ENCODE peak calls at places on chromosome X, in ten cellular contexts. One of them, this sample, is unnamed.

GRCh38 chrX:76987381-76987780 is 459.8 kb upstream of the FGF16 start:
- DNase-seq in mucosa of descending colon: no peak
- DNase-seq in RWPE2: no peak
- DNase-seq in left lung: no peak
- DNase-seq in A549: no peak
- DNase-seq in cardiac muscle cell: no peak
- DNase-seq in AG04450: no peak
- DNase-seq in foreskin fibroblast: no peak
- DNase-seq in left ventricle myocardium inferior: no peak
- DNase-seq in GM06990: no peak
- DNase-seq in this sample: no peak

GRCh38 chrX:79081895-79082512 is 62.5 kb upstream of the GPR174 start:
- DNase-seq in left lung: no peak
- DNase-seq in left ventricle myocardium inferior: no peak
- DNase-seq in cardiac muscle cell: peak
- DNase-seq in GM06990: peak
- DNase-seq in RWPE2: no peak
- DNase-seq in AG04450: no peak
- DNase-seq in mucosa of descending colon: no peak
- DNase-seq in A549: peak
- DNase-seq in foreskin fibroblast: no peak
- DNase-seq in this sample: no peak

GRCh38 chrX:102599950-102600579 is 750 bp downstream of the ARMCX5 start:
- DNase-seq in cardiac muscle cell: peak
- DNase-seq in mucosa of descending colon: no peak
- DNase-seq in left ventricle myocardium inferior: no peak
- DNase-seq in A549: peak
- DNase-seq in RWPE2: no peak
- DNase-seq in left lung: no peak
- DNase-seq in GM06990: no peak
- DNase-seq in AG04450: no peak
- DNase-seq in foreskin fibroblast: peak
- DNase-seq in this sample: no peak

GRCh38 chrX:155864655-155865054 is 16.5 kb upstream of the VAMP7 start:
- DNase-seq in left ventricle myocardium inferior: no peak
- DNase-seq in left lung: no peak
- DNase-seq in AG04450: no peak
- DNase-seq in RWPE2: no peak
- DNase-seq in A549: peak
- DNase-seq in foreskin fibroblast: no peak
- DNase-seq in cardiac muscle cell: peak
- DNase-seq in mucosa of descending colon: no peak
- DNase-seq in GM06990: no peak
- DNase-seq in this sample: no peak

GRCh38 chrX:103774070-103774642 is 2.5 kb upstream of the PLP1 start:
- DNase-seq in mucosa of descending colon: no peak
- DNase-seq in A549: peak
- DNase-seq in cardiac muscle cell: peak
- DNase-seq in foreskin fibroblast: peak
- DNase-seq in left ventricle myocardium inferior: no peak
- DNase-seq in left lung: no peak
- DNase-seq in RWPE2: no peak
- DNase-seq in AG04450: no peak
- DNase-seq in GM06990: no peak
- DNase-seq in this sample: no peak

GRCh38 chrX:47283015-47283771 is 50.4 kb downstream of the USP11 start:
- DNase-seq in left lung: no peak
- DNase-seq in RWPE2: no peak
- DNase-seq in mucosa of descending colon: no peak
- DNase-seq in foreskin fibroblast: peak
- DNase-seq in GM06990: no peak
- DNase-seq in cardiac muscle cell: peak
- DNase-seq in A549: no peak
- DNase-seq in left ventricle myocardium inferior: no peak
- DNase-seq in AG04450: no peak
- DNase-seq in this sample: peak

GRCh38 chrX:41526925-41527324 is 79.8 kb downstream of the NYX start:
- DNase-seq in foreskin fibroblast: peak
- DNase-seq in cardiac muscle cell: no peak
- DNase-seq in A549: peak
- DNase-seq in mucosa of descending colon: no peak
- DNase-seq in RWPE2: no peak
- DNase-seq in left ventricle myocardium inferior: no peak
- DNase-seq in AG04450: no peak
- DNase-seq in left lung: no peak
- DNase-seq in GM06990: no peak
- DNase-seq in this sample: peak

GRCh38 chrX:2848806-2849420 is 20.2 kb downstream of the GYG2 start:
- DNase-seq in left lung: no peak
- DNase-seq in RWPE2: no peak
- DNase-seq in A549: peak
- DNase-seq in cardiac muscle cell: peak
- DNase-seq in GM06990: no peak
- DNase-seq in left ventricle myocardium inferior: no peak
- DNase-seq in AG04450: no peak
- DNase-seq in foreskin fibroblast: peak
- DNase-seq in mucosa of descending colon: no peak
- DNase-seq in this sample: no peak

GRCh38 chrX:39755152-39756032 is 342.4 kb downstream of the BCOR start:
- DNase-seq in A549: peak
- DNase-seq in AG04450: peak
- DNase-seq in cardiac muscle cell: peak
- DNase-seq in RWPE2: peak
- DNase-seq in mucosa of descending colon: peak
- DNase-seq in foreskin fibroblast: peak
- DNase-seq in left lung: peak
- DNase-seq in GM06990: no peak
- DNase-seq in left ventricle myocardium inferior: peak
- DNase-seq in this sample: peak

GRCh38 chrX:57528670-57529255 is 63.0 kb upstream of the ZXDB start:
- DNase-seq in GM06990: no peak
- DNase-seq in cardiac muscle cell: no peak
- DNase-seq in mucosa of descending colon: no peak
- DNase-seq in AG04450: no peak
- DNase-seq in RWPE2: no peak
- DNase-seq in left lung: no peak
- DNase-seq in left ventricle myocardium inferior: no peak
- DNase-seq in foreskin fibroblast: no peak
- DNase-seq in A549: peak
- DNase-seq in this sample: no peak

GRCh38 chrX:19560611-19561010 is 45.3 kb upstream of the MAP3K15 start:
- DNase-seq in cardiac muscle cell: no peak
- DNase-seq in mucosa of descending colon: no peak
- DNase-seq in left ventricle myocardium inferior: no peak
- DNase-seq in GM06990: no peak
- DNase-seq in foreskin fibroblast: no peak
- DNase-seq in RWPE2: no peak
- DNase-seq in AG04450: no peak
- DNase-seq in A549: no peak
- DNase-seq in left lung: no peak
- DNase-seq in this sample: no peak

GRCh38 chrX:16451331-16451730 is 198.6 kb upstream of the S100G start:
- DNase-seq in RWPE2: no peak
- DNase-seq in cardiac muscle cell: no peak
- DNase-seq in left ventricle myocardium inferior: no peak
- DNase-seq in left lung: no peak
- DNase-seq in AG04450: no peak
- DNase-seq in GM06990: no peak
- DNase-seq in mucosa of descending colon: no peak
- DNase-seq in foreskin fibroblast: no peak
- DNase-seq in A549: no peak
- DNase-seq in this sample: no peak

GRCh38 chrX:10483191-10483808 is 137.1 kb downstream of the MID1 start:
- DNase-seq in cardiac muscle cell: peak
- DNase-seq in RWPE2: no peak
- DNase-seq in mucosa of descending colon: no peak
- DNase-seq in A549: no peak
- DNase-seq in left ventricle myocardium inferior: peak
- DNase-seq in foreskin fibroblast: no peak
- DNase-seq in left lung: no peak
- DNase-seq in AG04450: no peak
- DNase-seq in GM06990: no peak
- DNase-seq in this sample: no peak

GRCh38 chrX:54808109-54808604 is 612 bp downstream of the MAGED2 start:
- DNase-seq in A549: peak
- DNase-seq in mucosa of descending colon: peak
- DNase-seq in left lung: peak
- DNase-seq in left ventricle myocardium inferior: peak
- DNase-seq in GM06990: no peak
- DNase-seq in AG04450: peak
- DNase-seq in cardiac muscle cell: peak
- DNase-seq in RWPE2: no peak
- DNase-seq in foreskin fibroblast: no peak
- DNase-seq in this sample: peak

GRCh38 chrX:84046403-84046984 is 141.5 kb downstream of the RPS6KA6 start:
- DNase-seq in cardiac muscle cell: peak
- DNase-seq in RWPE2: no peak
- DNase-seq in A549: peak
- DNase-seq in mucosa of descending colon: no peak
- DNase-seq in AG04450: no peak
- DNase-seq in foreskin fibroblast: peak
- DNase-seq in left ventricle myocardium inferior: no peak
- DNase-seq in GM06990: peak
- DNase-seq in left lung: no peak
- DNase-seq in this sample: peak

DNA sequence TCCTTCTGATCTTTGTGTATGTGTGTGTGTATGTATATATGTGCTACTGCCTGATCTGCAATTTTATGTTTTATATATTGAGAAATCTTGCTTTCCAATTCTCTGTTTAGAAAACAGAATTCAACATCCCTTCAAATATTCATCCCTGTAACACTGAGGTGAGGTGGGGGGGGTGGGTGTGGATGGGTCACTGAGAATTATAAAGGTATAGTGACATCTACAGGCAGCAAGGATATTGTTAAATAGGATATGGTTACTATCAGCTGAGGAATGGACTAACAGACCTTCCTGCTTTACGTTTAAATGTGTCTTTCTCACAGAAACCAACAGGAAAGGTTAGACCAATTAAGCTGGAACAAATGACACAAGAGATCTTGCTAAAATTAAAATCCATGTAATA is 19.0 kb upstream of the MAGEB2 start:
- DNase-seq in AG04450: no peak
- DNase-seq in RWPE2: no peak
- DNase-seq in foreskin fibroblast: no peak
- DNase-seq in left lung: no peak
- DNase-seq in GM06990: no peak
- DNase-seq in mucosa of descending colon: no peak
- DNase-seq in A549: peak
- DNase-seq in left ventricle myocardium inferior: no peak
- DNase-seq in cardiac muscle cell: peak
- DNase-seq in this sample: no peak
- TF ChIP-seq CTCF in AG04450: no peak
- TF ChIP-seq CTCF in RWPE2: peak
- TF ChIP-seq CTCF in foreskin fibroblast: no peak
- TF ChIP-seq CTCF in left lung: no peak
- TF ChIP-seq CTCF in GM06990: peak
- TF ChIP-seq CTCF in mucosa of descending colon: no peak
- TF ChIP-seq CTCF in A549: peak
- TF ChIP-seq CTCF in left ventricle myocardium inferior: no peak
- TF ChIP-seq CTCF in cardiac muscle cell: no peak
- TF ChIP-seq CTCF in this sample: no peak

DNA sequence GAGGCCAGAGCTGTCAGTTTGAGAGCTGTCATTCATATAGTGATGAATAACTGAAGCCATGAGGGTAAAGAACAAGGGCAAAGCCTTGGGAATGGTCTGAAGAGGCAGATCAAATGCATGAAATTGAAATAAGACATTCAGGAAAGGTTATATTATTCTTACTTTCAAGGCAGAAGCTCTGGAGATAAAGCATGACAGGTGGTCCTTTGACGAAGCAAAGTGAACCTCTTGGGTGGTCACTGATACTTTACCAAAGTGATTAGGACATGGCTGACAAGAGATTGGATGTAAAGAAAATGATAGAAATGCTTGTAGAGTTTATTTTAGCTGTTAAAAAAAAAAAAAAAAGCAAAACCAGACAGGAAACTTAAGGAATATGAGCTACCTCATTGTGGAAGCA is 634.0 kb upstream of the FTHL17 start:
- DNase-seq in RWPE2: no peak
- DNase-seq in left ventricle myocardium inferior: no peak
- DNase-seq in mucosa of descending colon: no peak
- DNase-seq in foreskin fibroblast: no peak
- DNase-seq in cardiac muscle cell: no peak
- DNase-seq in AG04450: no peak
- DNase-seq in A549: no peak
- DNase-seq in GM06990: no peak
- DNase-seq in left lung: no peak
- DNase-seq in this sample: no peak
- H3K4me3 ChIP-seq in RWPE2: no peak
- H3K4me3 ChIP-seq in left ventricle myocardium inferior: no peak
- H3K4me3 ChIP-seq in mucosa of descending colon: no peak
- H3K4me3 ChIP-seq in foreskin fibroblast: no peak
- H3K4me3 ChIP-seq in cardiac muscle cell: no peak
- H3K4me3 ChIP-seq in AG04450: no peak
- H3K4me3 ChIP-seq in A549: no peak
- H3K4me3 ChIP-seq in GM06990: no peak
- H3K4me3 ChIP-seq in left lung: no peak
- H3K4me3 ChIP-seq in this sample: no peak

DNA sequence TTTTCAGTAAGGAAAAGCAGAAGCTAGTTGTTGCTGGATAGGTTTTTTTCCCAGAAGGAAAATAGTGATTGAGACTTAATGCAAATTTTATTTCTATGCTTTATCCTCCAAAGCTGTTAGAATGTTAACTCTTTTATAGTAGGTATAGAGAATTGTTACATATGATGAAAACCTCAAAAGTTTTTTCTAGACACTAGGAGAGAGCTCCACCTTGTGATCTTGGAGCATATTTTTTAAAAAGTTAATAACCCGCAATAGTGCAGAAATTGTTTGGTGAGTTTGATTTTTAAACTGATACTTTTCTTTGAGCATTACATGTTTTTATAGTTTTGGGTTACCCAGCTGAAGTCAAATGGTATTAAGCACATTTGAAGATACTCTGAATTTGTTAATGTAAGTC is 56.5 kb downstream of the STAG2 start:
- DNase-seq in left lung: no peak
- DNase-seq in foreskin fibroblast: no peak
- DNase-seq in cardiac muscle cell: no peak
- DNase-seq in RWPE2: no peak
- DNase-seq in GM06990: no peak
- DNase-seq in mucosa of descending colon: no peak
- DNase-seq in left ventricle myocardium inferior: no peak
- DNase-seq in A549: no peak
- DNase-seq in AG04450: no peak
- DNase-seq in this sample: no peak
- TF ChIP-seq CTCF in left lung: no peak
- TF ChIP-seq CTCF in foreskin fibroblast: no peak
- TF ChIP-seq CTCF in cardiac muscle cell: peak
- TF ChIP-seq CTCF in RWPE2: no peak
- TF ChIP-seq CTCF in GM06990: no peak
- TF ChIP-seq CTCF in mucosa of descending colon: no peak
- TF ChIP-seq CTCF in left ventricle myocardium inferior: peak
- TF ChIP-seq CTCF in A549: peak
- TF ChIP-seq CTCF in AG04450: peak
- TF ChIP-seq CTCF in this sample: no peak

DNA sequence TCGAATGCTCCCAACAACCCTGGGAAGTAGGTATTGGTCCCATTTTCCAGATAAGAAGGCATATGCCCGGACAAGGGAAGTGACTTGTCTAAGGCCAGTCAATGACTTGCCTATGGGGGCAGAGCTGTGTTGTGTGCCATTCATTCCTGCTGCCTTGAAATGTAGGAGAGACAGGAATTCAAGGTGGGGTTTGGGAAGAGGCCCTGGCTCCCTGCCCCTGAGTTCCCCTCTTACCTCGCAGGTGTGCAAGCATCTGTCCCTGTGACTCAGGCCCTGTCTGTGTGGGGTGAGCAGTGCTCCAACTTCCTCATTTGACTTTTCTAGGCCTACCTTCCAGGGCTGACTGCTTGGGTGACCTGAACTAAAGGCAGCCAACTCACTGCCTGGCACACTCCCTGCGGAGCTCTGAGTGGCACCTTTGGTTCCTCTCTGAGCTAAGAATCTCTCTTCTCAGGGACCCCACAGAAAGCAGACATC is 5.1 kb downstream of the EFNB1 start:
- DNase-seq in left ventricle myocardium inferior: no peak
- DNase-seq in cardiac muscle cell: no peak
- DNase-seq in GM06990: no peak
- DNase-seq in mucosa of descending colon: peak
- DNase-seq in RWPE2: no peak
- DNase-seq in left lung: no peak
- DNase-seq in AG04450: no peak
- DNase-seq in A549: no peak
- DNase-seq in foreskin fibroblast: no peak
- DNase-seq in this sample: no peak
- H3K4me3 ChIP-seq in left ventricle myocardium inferior: peak
- H3K4me3 ChIP-seq in cardiac muscle cell: no peak
- H3K4me3 ChIP-seq in GM06990: no peak
- H3K4me3 ChIP-seq in mucosa of descending colon: no peak
- H3K4me3 ChIP-seq in RWPE2: no peak
- H3K4me3 ChIP-seq in left lung: no peak
- H3K4me3 ChIP-seq in AG04450: no peak
- H3K4me3 ChIP-seq in A549: no peak
- H3K4me3 ChIP-seq in foreskin fibroblast: no peak
- H3K4me3 ChIP-seq in this sample: no peak